ENCODE peak calls at places on chromosomes 13 and 19, in four cellular contexts. E is HCT116, J is K562, N is SK-N-SH. W is an unnamed sample.

GRCh38 chr19:55209430-55210119 is at the start of gene PTPRH:
- DNase-seq in N (no peak), J (no peak), E (no peak), W (no peak)

GRCh38 chr19:13100031-13100588 is 2.5 kb downstream of the LYL1 start:
- DNase-seq in N (no peak), J (peak; percentile 70), E (no peak), W (no peak)

GRCh38 chr19:52190679-52191293 is 934 bp downstream of the PPP2R1A start:
- DNase-seq in N (peak; percentile 56), J (peak; percentile 30), E (no peak), W (peak; percentile 60)

GRCh38 chr19:46976845-46977320 is 42.8 kb upstream of the NPAS1 start:
- DNase-seq in E (no peak), N (peak; percentile 57), J (peak; percentile 81), W (no peak)

GRCh38 chr13:107835339-107836018 is 379.9 kb downstream of the LIG4 start:
- DNase-seq in J (no peak), E (no peak), N (no peak), W (peak; percentile 56)

GRCh38 chr13:107138468-107138867 is 570.5 kb upstream of the ARGLU1 start:
- DNase-seq in J (no peak), E (no peak), N (no peak), W (no peak)

GRCh38 chr13:25295228-25295627 is 6.2 kb upstream of the NUP58 start:
- DNase-seq in E (no peak), J (no peak), N (no peak), W (no peak)

GRCh38 chr19:48718711-48719231 is 754 bp downstream of the MAMSTR start:
- DNase-seq in J (no peak), N (no peak), E (no peak), W (no peak)

GRCh38 chr13:42883142-42883541 is 101.8 kb downstream of the FAM216B start:
- DNase-seq in J (no peak), N (no peak), E (no peak), W (no peak)

GRCh38 chr13:113211774-113212173 is 2.4 kb downstream of the CUL4A start:
- DNase-seq in J (peak; percentile 70), N (no peak), E (no peak), W (peak; percentile 35)

GRCh38 chr13:73578251-73578875 is 519.6 kb downstream of the KLF5 start:
- DNase-seq in J (no peak), N (no peak), E (no peak), W (no peak)

GRCh38 chr19:53076984-53077383 is 26.2 kb downstream of the ZNF160 start:
- DNase-seq in N (peak; percentile 72), E (no peak), J (peak; percentile 27), W (peak; percentile 63)

GRCh38 chr13:51552027-51552426 is 32.2 kb upstream of the WDFY2 start:
- DNase-seq in N (no peak), J (peak; percentile 14), E (no peak), W (no peak)

GRCh38 chr19:17902701-17903100 is 30.1 kb upstream of the CCDC124 start:
- DNase-seq in N (no peak), E (no peak), J (no peak), W (no peak)

GRCh38 chr13:30998548-30999140 is 66.2 kb downstream of the TEX26 start:
- DNase-seq in E (no peak), N (peak; percentile 77), J (no peak), W (no peak)

GRCh38 chr13:42860485-42860884 is 79.1 kb downstream of the FAM216B start:
- DNase-seq in J (no peak), N (no peak), E (no peak), W (no peak)

GRCh38 chr13:44906758-44907157 is 82.5 kb downstream of the NUFIP1 start:
- DNase-seq in N (no peak), J (no peak), E (no peak), W (no peak)

GRCh38 chr13:107817652-107818287 is 397.6 kb downstream of the LIG4 start:
- DNase-seq in E (no peak), J (no peak), N (no peak), W (no peak)

GRCh38 chr19:33715462-33715861 is 81.2 kb upstream of the KCTD15 start:
- DNase-seq in N (no peak), J (no peak), E (no peak), W (no peak)

GRCh38 chr13:26785845-26786630 is 25.5 kb upstream of the GPR12 start:
- DNase-seq in E (no peak), N (no peak), J (no peak), W (peak; percentile 10)

GRCh38 chr13:85525411-85525810 is 273.8 kb downstream of the SLITRK6 start:
- DNase-seq in E (no peak), N (no peak), J (no peak), W (no peak)

GRCh38 chr13:27425151-27425917 is 915 bp downstream of the GTF3A start:
- DNase-seq in E (no peak), J (no peak), N (no peak), W (peak; percentile 21)

GRCh38 chr13:44243198-44243852 is 130.3 kb upstream of the SERP2 start:
- DNase-seq in E (peak; percentile 92), N (peak; percentile 28), J (peak; percentile 82), W (peak; percentile 8)

GRCh38 chr13:33172911-33173310 is 112.6 kb downstream of the STARD13 start:
- DNase-seq in N (no peak), J (no peak), E (no peak), W (no peak)

GRCh38 chr13:113905942-113906341 is 42.1 kb upstream of the GAS6 start:
- DNase-seq in J (no peak), E (no peak), N (no peak), W (no peak)

GRCh38 chr13:99655351-99656091 is 154.2 kb downstream of the TM9SF2 start:
- DNase-seq in J (no peak), N (no peak), E (peak; percentile 90), W (no peak)

GRCh38 chr19:10011974-10012373 is 1.3 kb upstream of the RDH8 start:
- DNase-seq in E (no peak), N (peak; percentile 12), J (no peak), W (no peak)

GRCh38 chr13:44231786-44232516 is 141.7 kb upstream of the SERP2 start:
- DNase-seq in N (no peak), J (no peak), E (peak; percentile 97), W (peak; percentile 54)

GRCh38 chr19:28644261-28644660 is 568.7 kb downstream of the UQCRFS1 start:
- DNase-seq in J (no peak), E (no peak), N (no peak), W (no peak)

GRCh38 chr13:72875233-72875632 is 93.3 kb downstream of the PIBF1 start:
- DNase-seq in N (no peak), J (no peak), E (no peak), W (no peak)

GRCh38 chr13:86892330-86892729 is 778.8 kb upstream of the SLITRK5 start:
- DNase-seq in E (no peak), J (peak; percentile 11), N (no peak), W (no peak)

GRCh38 chr19:7454998-7455397 is 33.8 kb downstream of the PEX11G start:
- DNase-seq in E (no peak), J (no peak), N (no peak), W (no peak)

GRCh38 chr13:80121038-80121437 is 219.9 kb downstream of the SPRY2 start:
- DNase-seq in E (no peak), J (no peak), N (no peak), W (no peak)

GRCh38 chr13:79723462-79724116 is 242.6 kb downstream of the NDFIP2 start:
- DNase-seq in N (no peak), E (no peak), J (no peak), W (no peak)

DNA sequence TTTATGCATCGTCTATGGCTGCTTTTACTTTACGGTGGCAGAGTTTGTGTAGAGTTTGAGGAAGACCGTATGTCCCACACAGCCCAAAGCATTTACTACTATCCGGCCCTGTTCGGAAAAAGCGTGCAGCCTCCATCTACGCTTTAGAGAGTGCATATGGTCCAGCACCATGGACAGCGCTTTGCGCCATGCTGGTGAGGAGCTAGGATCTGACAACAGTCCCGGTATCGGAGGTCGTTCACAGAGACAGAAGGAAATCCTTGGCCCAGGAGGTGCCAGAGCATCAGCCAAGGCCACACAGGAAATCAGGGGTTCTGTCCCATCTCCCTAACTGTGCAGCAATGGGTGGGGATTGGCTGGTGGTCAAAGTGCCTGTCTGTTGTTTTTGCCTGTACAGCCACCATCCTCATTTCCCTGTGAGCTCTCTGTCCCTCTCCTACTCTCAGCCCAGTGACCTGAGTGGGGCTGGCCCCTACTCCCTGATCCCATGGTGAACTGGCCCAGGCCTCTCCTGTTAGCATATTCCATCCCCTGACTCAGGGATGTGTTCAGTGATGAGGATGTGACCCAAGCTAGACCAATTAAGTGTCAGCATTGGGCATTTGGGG is 16.2 kb upstream of the PRODH2 start:
- DNase-seq in E (no peak), J (peak; percentile 82), N (no peak), W (peak; percentile 55)
- TF ChIP-seq JUND in E (no peak), J (peak; percentile 32), N (no peak), W (no peak)

GRCh38 chr19:38664503-38665211 is 17.2 kb downstream of the ACTN4 start:
- DNase-seq in N (no peak), J (peak; percentile 81), E (no peak), W (no peak)

GRCh38 chr19:38665219-38665931 is 17.9 kb downstream of the ACTN4 start:
- DNase-seq in N (no peak), E (no peak), J (no peak), W (no peak)

GRCh38 chr19:38662508-38663155 is 15.2 kb downstream of the ACTN4 start:
- DNase-seq in E (no peak), N (no peak), J (no peak), W (no peak)

GRCh38 chr19:38663156-38663651 is 15.8 kb downstream of the ACTN4 start:
- DNase-seq in E (no peak), N (no peak), J (no peak), W (no peak)

GRCh38 chr19:38663957-38664502 is 16.6 kb downstream of the ACTN4 start:
- DNase-seq in E (no peak), N (no peak), J (peak; percentile 76), W (no peak)
- TF ChIP-seq JUND in E (no peak), N (no peak), J (no peak), W (no peak)

DNA sequence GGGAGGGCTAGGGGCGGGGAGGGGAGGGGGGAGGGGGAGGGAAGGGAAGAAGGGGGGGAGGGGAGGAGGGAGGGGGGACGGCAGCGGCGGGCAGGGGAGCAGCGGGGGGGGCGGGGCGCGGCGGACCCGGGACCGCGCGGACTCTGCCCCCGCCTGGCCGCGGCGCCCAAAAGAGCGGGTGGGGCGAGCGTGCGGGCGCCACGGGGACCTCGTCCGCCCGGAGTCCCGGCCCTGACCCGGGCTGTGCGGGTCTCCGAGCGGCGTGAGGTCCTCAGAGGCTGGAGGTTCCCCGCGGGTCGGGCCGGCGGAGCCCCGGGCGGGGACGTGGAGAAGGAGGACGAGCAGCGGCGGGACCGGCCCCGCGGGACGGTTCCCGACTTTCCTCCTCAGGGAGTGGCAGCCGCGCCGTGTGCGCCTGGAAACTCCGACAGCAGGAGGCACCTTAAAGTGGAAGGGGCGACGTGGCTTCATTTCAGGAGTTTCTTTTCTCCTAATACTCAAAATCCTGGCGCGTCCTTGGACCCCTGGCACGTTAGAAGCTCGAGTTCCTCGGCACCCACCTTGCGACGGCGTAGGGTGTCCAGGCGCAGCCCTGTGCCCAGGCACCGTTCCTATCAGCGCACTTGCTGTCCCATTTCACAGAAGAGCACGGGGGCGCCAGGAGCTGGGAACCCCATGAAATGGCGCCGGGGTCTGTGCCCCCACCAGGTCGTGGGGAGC is 518 bp upstream of the PLPP2 start:
- DNase-seq in E (no peak), N (peak; percentile 77), J (no peak), W (no peak)
- TF ChIP-seq JUND in E (no peak), N (no peak), J (no peak), W (no peak)

DNA sequence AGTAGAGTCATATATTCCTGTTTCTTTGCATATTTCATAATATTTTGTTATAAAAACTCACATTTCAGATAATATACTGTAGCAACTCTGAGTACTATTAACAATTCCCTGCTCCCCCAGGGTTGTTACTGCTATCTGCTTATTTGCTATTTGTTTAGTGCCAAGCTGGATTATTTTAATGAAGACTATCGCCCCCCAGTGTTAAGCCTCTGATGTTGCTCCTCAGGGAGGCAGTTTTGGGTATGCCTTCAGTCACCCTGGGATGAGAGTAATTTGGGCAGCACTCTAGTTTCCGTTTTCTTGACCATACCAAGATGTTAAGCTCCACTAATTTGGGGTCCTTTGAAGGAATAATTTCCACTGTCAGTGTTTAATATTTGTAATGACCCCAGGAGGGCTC is 46.0 kb downstream of the MICU2 start:
- DNase-seq in J (peak; percentile 29), N (peak; percentile 9), E (peak; percentile 16), W (peak; percentile 51)
- TF ChIP-seq JUND in J (no peak), N (no peak), E (no peak), W (no peak)